ENCODE peak calls at places on chromosomes 6 and 20, in seven cellular contexts. X is adipocyte; N is activated T-helper 1 cell treated with anti-CD3 and anti-CD28 coated beads, Interleukin-12 subunit alpha, Interleukin-12 subunit beta, Interleukin-2, Interleukin-4 antibody, amounts not matched to agents 30 ng/mL and 10 ng/mL and 1 ng/mL, durations not matched to agents 14 hours and 24 hours and 36 hours; O is hepatic stellate cell; C is posterior cingulate gyrus; Z is right lobe of liver; H is stimulated activated CD4-positive, alpha-beta T cell treated with anti-CD3 and anti-CD28 coated beads, TNF-alpha, amount 100 ng/mL, for 1 hour. Y is an unnamed sample.

GRCh38 chr6:134029495-134030455 is 22.6 kb downstream of the SLC2A12 start:
- DNase-seq in N (no peak), C (no peak), O (peak), X (peak), Z (no peak), H (no peak), Y (no peak)

GRCh38 chr20:46722450-46722849 is 13.0 kb downstream of the SLC2A10 start:
- DNase-seq in Z (no peak), X (no peak), O (no peak), H (no peak), N (no peak), C (no peak), Y (no peak)

GRCh38 chr6:73073238-73073637 is 152.1 kb downstream of the KHDC1L start:
- DNase-seq in Z (no peak), N (no peak), O (no peak), H (no peak), X (no peak), C (no peak), Y (no peak)

GRCh38 chr20:19583532-19584175 is 174.4 kb upstream of the RIN2 start:
- DNase-seq in C (peak), N (peak), X (peak), Z (peak), H (no peak), O (peak), Y (peak)

GRCh38 chr6:117448732-117449131 is 23.0 kb upstream of the ROS1 start:
- DNase-seq in Z (no peak), H (no peak), C (no peak), O (peak), N (no peak), X (peak), Y (peak)

GRCh38 chr6:35052694-35053565 is 88.2 kb downstream of the TCP11 start:
- DNase-seq in O (no peak), C (no peak), Z (no peak), X (peak), N (no peak), H (no peak), Y (no peak)

GRCh38 chr6:170438402-170438753 is 114.7 kb downstream of the PSMB1 start:
- DNase-seq in H (no peak), O (peak), N (no peak), Z (peak), X (peak), C (peak), Y (peak)

GRCh38 chr20:57703013-57703412 is 6.8 kb downstream of the PMEPA1 start:
- DNase-seq in C (no peak), X (no peak), N (no peak), O (no peak), Z (no peak), H (no peak), Y (no peak)

GRCh38 chr20:6663104-6663503 is 104.4 kb upstream of the BMP2 start:
- DNase-seq in Z (no peak), X (no peak), H (no peak), O (no peak), N (no peak), C (no peak), Y (no peak)

GRCh38 chr6:130467595-130467994 is 101.8 kb downstream of the TMEM200A start:
- DNase-seq in O (no peak), N (no peak), C (no peak), X (no peak), H (no peak), Z (no peak), Y (no peak)

GRCh38 chr6:118589186-118589585 is 41.1 kb downstream of the PLN start:
- DNase-seq in Z (no peak), H (no peak), X (peak), N (no peak), O (no peak), C (no peak), Y (no peak)

GRCh38 chr20:12728782-12729181 is 280.0 kb upstream of the SPTLC3 start:
- DNase-seq in Z (no peak), O (no peak), C (no peak), H (no peak), N (no peak), X (no peak), Y (no peak)